ENCODE peak calls at places on chromosomes 1 and 21, in seven cellular contexts. D is IMR-90, Y is mammary epithelial cell, O is HCT116, Z is tibial artery, B is cardiac muscle cell, H is A549. L is an unnamed sample.

GRCh38 chr1:80646053-80646452 is 1154.7 kb upstream of the ADGRL2 start:
- DNase-seq in Z (no peak), D (no peak), Y (no peak), H (no peak), O (no peak), B (no peak), L (no peak)

GRCh38 chr21:35920428-35920827 is 139.9 kb downstream of the SETD4 start:
- DNase-seq in D (no peak), B (no peak), O (no peak), Z (no peak), Y (no peak), H (no peak), L (no peak)

GRCh38 chr1:160205974-160206369 is 788 bp downstream of the PEA15 start:
- DNase-seq in Y (peak), H (peak), Z (peak), D (peak), O (peak), B (no peak), L (peak)

GRCh38 chr1:36369061-36369470 is 16.7 kb downstream of the STK40 start:
- DNase-seq in Y (peak), B (peak), O (peak), Z (peak), D (peak), H (peak), L (peak)

GRCh38 chr1:242522304-242522945 is 2.1 kb downstream of the PLD5 start:
- DNase-seq in H (no peak), B (no peak), Z (no peak), D (no peak), Y (peak), O (no peak), L (peak)

GRCh38 chr1:114033219-114033706 is 54.0 kb downstream of the OLFML3 start:
- DNase-seq in Y (no peak), B (peak), Z (no peak), H (peak), O (peak), D (no peak), L (peak)

GRCh38 chr1:228490120-228491078 is 3.2 kb downstream of the RNF187 start:
- DNase-seq in B (no peak), O (peak), Y (no peak), D (peak), H (no peak), Z (no peak), L (no peak)

GRCh38 chr1:41388517-41388916 is 27.3 kb downstream of the FOXO6 start:
- DNase-seq in O (no peak), D (no peak), Y (no peak), Z (no peak), B (no peak), H (no peak), L (no peak)

GRCh38 chr1:12113433-12114339 is 50.6 kb downstream of the TNFRSF8 start:
- DNase-seq in D (peak), H (no peak), Z (no peak), Y (peak), B (no peak), O (no peak), L (no peak)

GRCh38 chr1:41268154-41268770 is 26.2 kb upstream of the SCMH1 start:
- DNase-seq in B (peak), H (peak), Z (peak), Y (peak), D (peak), O (peak), L (peak)

GRCh38 chr1:37721565-37721964 is 29.2 kb downstream of the CDCA8 start:
- DNase-seq in B (no peak), H (no peak), O (no peak), Z (no peak), D (no peak), Y (no peak), L (no peak)

GRCh38 chr1:169604781-169605560 is 18.7 kb upstream of the F5 start:
- DNase-seq in H (no peak), D (no peak), B (no peak), Z (no peak), O (no peak), Y (no peak), L (no peak)

GRCh38 chr21:39359382-39359781 is 10.5 kb upstream of the HMGN1 start:
- DNase-seq in H (no peak), Z (no peak), Y (no peak), B (no peak), O (no peak), D (no peak), L (no peak)

GRCh38 chr1:231395051-231395995 is 26.8 kb downstream of the EGLN1 start:
- DNase-seq in D (peak), Z (no peak), Y (peak), H (peak), O (peak), B (peak), L (peak)

GRCh38 chr1:182637769-182638168 is 33.6 kb upstream of the RGS16 start:
- DNase-seq in Z (no peak), O (no peak), Y (no peak), H (no peak), B (no peak), D (no peak), L (no peak)

GRCh38 chr1:98766241-98766640 is 104.7 kb downstream of the SNX7 start:
- DNase-seq in Z (no peak), B (no peak), Y (no peak), O (no peak), H (no peak), D (no peak), L (no peak)

GRCh38 chr1:155920717-155921116 is 9.6 kb upstream of the RIT1 start:
- DNase-seq in Z (no peak), Y (no peak), D (no peak), B (no peak), O (no peak), H (no peak), L (no peak)

GRCh38 chr1:37752583-37753471 is 12.1 kb downstream of the EPHA10 start:
- DNase-seq in Z (no peak), D (no peak), B (peak), Y (no peak), H (peak), O (peak), L (peak)

GRCh38 chr1:225318706-225319575 is 108.9 kb downstream of the LBR start:
- DNase-seq in O (peak), Y (peak), Z (no peak), D (peak), B (peak), H (peak), L (peak)

GRCh38 chr1:8667869-8668595 is 149.4 kb downstream of the RERE start:
- DNase-seq in Y (no peak), Z (no peak), B (peak), O (no peak), H (no peak), D (peak), L (no peak)

GRCh38 chr1:80924290-80924689 is 876.4 kb upstream of the ADGRL2 start:
- DNase-seq in H (no peak), B (no peak), Y (no peak), D (no peak), Z (no peak), O (no peak), L (no peak)

GRCh38 chr1:230725256-230726012 is 11.5 kb upstream of the AGT start:
- DNase-seq in B (no peak), H (no peak), Y (no peak), O (no peak), D (no peak), Z (no peak), L (no peak)

GRCh38 chr1:227888404-227889046 is 59.2 kb downstream of the WNT9A start:
- DNase-seq in H (no peak), B (no peak), O (no peak), Y (no peak), D (no peak), Z (peak), L (no peak)

GRCh38 chr21:45320261-45320990 is 32.7 kb upstream of the POFUT2 start:
- DNase-seq in B (no peak), Y (no peak), H (no peak), Z (peak), D (no peak), O (no peak), L (no peak)

GRCh38 chr21:45318556-45319341 is 31.1 kb upstream of the POFUT2 start:
- DNase-seq in H (peak), B (no peak), Y (no peak), D (peak), Z (peak), O (peak), L (no peak)

GRCh38 chr21:45320991-45321656 is 33.4 kb upstream of the POFUT2 start:
- DNase-seq in Y (no peak), D (no peak), O (no peak), B (no peak), Z (peak), H (no peak), L (no peak)

GRCh38 chr21:45318146-45318555 is 30.5 kb upstream of the POFUT2 start:
- DNase-seq in B (no peak), Y (no peak), H (no peak), D (no peak), Z (no peak), O (no peak), L (no peak)

DNA sequence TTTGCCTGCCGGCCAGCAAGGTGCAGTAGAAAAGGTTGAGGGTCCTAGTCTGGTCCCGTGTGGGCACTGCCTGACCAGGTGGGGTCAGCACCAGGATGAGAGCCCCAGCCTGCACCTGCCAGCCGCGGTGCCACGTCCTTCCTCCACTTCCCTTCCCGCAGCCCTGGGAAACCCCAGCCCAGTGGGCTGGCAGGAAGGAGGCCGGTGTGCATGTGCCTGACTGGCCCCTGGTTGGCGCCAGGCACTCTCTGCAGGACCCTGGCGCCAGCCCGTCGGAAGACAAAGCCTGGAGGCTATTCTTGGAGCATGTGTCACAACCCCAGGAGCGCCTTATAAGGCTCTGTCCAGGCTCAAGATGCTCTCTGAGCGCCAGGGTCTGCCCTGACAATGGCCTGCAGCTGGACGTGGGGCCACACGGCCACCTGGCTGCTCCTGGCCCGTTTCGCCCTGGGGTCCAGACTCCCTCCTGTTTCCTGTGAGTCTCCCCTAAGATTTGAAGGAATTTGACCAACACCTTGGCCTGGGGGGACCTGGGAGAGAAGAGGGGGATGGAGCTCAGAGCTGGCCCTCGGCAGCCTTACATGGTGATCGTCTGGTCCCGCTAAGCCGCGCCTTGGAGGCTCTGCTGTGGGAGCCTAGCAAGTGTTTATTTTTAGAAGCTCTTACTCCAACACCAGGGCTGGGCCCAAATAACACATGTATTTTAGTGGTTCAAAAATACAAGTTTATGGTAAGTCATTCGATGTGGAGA is 31.9 kb upstream of the POFUT2 start:
- DNase-seq in Y (no peak), D (peak), O (no peak), H (no peak), Z (peak), B (peak), L (no peak)
- TF ChIP-seq CTCF in Y (no peak), D (no peak), O (no peak), H (no peak), Z (peak), B (no peak), L (no peak)

GRCh38 chr1:26169669-26170471 is at the start of gene ZNF593:
- DNase-seq in O (peak), D (peak), H (peak), Z (peak), Y (peak), B (peak), L (peak)

GRCh38 chr1:26168410-26169167 is at the start of gene C1orf232:
- DNase-seq in O (no peak), Z (no peak), H (no peak), D (no peak), Y (no peak), B (no peak), L (no peak)

GRCh38 chr1:26169201-26169600 is 438 bp upstream of the C1orf232 start:
- DNase-seq in D (no peak), B (no peak), O (no peak), Z (no peak), H (no peak), Y (no peak), L (no peak)

GRCh38 chr1:26170472-26170821 is 739 bp downstream of the ZNF593 start:
- DNase-seq in H (no peak), B (no peak), Z (no peak), D (no peak), Y (no peak), O (no peak), L (peak)

GRCh38 chr1:26171084-26172072 is at the start of gene ZNF593OS:
- DNase-seq in Z (no peak), Y (no peak), B (no peak), O (no peak), H (no peak), D (no peak), L (no peak)
- H3K4me3 ChIP-seq in Z (peak), Y (peak), B (no peak), O (peak), H (peak), D (no peak), L (peak)

DNA sequence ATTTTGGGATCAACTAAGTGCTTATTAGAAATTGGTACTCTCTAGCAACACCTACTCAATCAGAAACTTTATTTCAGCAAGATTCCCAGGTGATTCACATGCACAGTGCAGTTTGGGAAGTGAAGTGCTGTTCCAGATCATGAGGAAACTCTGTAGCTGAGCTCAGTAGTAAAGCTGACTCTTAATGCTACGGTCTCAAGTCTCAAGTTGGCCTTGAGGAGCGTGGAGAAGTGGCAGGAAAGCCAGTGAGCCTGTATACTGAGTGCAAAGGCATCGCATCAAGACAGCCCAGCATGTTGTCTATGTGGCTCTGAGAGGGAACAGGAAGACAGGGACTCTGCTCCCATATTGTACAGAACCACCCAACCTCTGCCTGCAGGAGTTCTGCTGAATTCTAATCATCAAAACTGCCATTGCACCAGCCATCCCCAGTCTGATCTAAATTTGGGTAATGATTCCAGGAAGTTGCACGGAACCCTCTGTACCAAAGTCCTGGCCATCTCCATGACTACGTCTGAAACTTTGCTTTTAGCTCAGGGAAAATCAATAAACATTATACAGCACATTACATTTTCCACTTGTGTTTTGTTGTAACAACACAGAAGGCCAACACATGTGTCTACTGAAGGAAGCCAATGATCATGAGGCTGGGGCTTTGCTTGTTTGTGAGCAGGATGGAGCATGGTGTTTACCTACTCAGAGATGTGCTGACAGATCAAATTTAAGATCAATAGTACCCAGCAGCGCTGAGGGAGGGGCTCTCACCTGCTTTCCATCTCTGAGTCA is 105.1 kb upstream of the TLR5 start:
- DNase-seq in B (no peak), Z (no peak), H (no peak), Y (no peak), D (no peak), O (no peak), L (no peak)
- TF ChIP-seq CTCF in B (no peak), Z (no peak), H (no peak), Y (no peak), D (no peak), O (no peak), L (no peak)

GRCh38 chr1:58815680-58816071 is 31.8 kb upstream of the JUN start:
- DNase-seq in H (peak), O (no peak), Y (peak), D (no peak), B (no peak), Z (no peak), L (peak)

GRCh38 chr1:58813801-58814200 is 30.0 kb upstream of the JUN start:
- DNase-seq in Y (no peak), Z (no peak), D (no peak), H (no peak), O (no peak), B (no peak), L (no peak)

GRCh38 chr1:58816072-58816746 is 32.4 kb upstream of the JUN start:
- DNase-seq in B (peak), O (peak), Y (peak), Z (peak), H (peak), D (peak), L (peak)

GRCh38 chr1:58814251-58815068 is 30.6 kb upstream of the JUN start:
- DNase-seq in B (no peak), O (no peak), Z (peak), D (peak), H (no peak), Y (peak), L (peak)

GRCh38 chr1:58815069-58815679 is 31.3 kb upstream of the JUN start:
- DNase-seq in H (peak), Z (peak), B (no peak), Y (peak), O (peak), D (peak), L (peak)
- H3K4me3 ChIP-seq in H (peak), Z (peak), B (peak), Y (peak), O (peak), D (peak), L (peak)

GRCh38 chr1:43976045-43976444 is 1.3 kb downstream of the ATP6V0B start:
- DNase-seq in O (no peak), B (no peak), Y (no peak), H (no peak), Z (no peak), D (no peak), L (no peak)
- TF ChIP-seq CTCF in O (no peak), B (no peak), Y (peak), H (no peak), Z (no peak), D (no peak), L (no peak)

DNA sequence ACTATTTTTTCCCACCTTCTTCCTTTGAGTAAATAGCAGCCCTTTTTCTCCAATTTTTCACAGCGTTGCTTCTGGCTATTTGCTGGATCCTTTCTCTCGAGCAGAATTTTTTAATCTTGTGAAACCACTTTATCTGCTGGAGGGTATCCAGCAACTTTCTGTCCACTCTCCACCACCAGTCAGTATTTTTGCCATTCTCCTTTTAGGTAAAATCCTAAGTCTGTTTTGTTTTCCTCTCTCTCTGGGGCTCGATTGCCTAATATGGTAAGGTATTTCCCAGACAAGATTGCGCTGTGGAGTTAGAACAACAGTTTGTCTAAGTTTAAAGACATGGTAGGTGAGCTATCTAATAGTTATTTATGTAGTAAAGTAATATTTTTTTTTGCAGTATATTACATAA is 156.9 kb downstream of the PPP1R12B start:
- DNase-seq in Z (no peak), D (peak), B (peak), Y (peak), H (no peak), O (no peak), L (peak)
- H3K4me3 ChIP-seq in Z (peak), D (no peak), B (no peak), Y (no peak), H (no peak), O (no peak), L (no peak)